ENCODE peak calls at places on chromosome 7, in seven cellular contexts. N, Y, F, E, X, A and Z are unnamed samples.

GRCh38 chr7:17991866-17992648 is 35.6 kb downstream of the PRPS1L1 start:
- DNase-seq in N (peak; percentile 88), Y (peak; percentile 36), F (no peak), E (no peak), X (no peak), A (no peak), Z (no peak)

GRCh38 chr7:66076459-66077329 is 1.1 kb downstream of the ASL start:
- DNase-seq in N (no peak), Y (no peak), F (no peak), E (peak; percentile 57), X (no peak), A (no peak), Z (no peak)

GRCh38 chr7:92768501-92769360 is 67.6 kb downstream of the CDK6 start:
- DNase-seq in N (no peak), Y (no peak), F (peak; percentile 64), E (no peak), X (no peak), A (no peak), Z (peak; percentile 67)

GRCh38 chr7:159125104-159125943 is 19.3 kb downstream of the VIPR2 start:
- DNase-seq in N (peak; percentile 34), Y (no peak), F (no peak), E (no peak), X (no peak), A (no peak), Z (no peak)

GRCh38 chr7:19617921-19618320 is 90.9 kb downstream of the POLR1F start:
- DNase-seq in N (no peak), Y (no peak), F (no peak), E (no peak), X (no peak), A (no peak), Z (no peak)

GRCh38 chr7:130910949-130911944 is 177.2 kb upstream of the KLF14 start:
- DNase-seq in N (peak; percentile 71), Y (no peak), F (peak; percentile 63), E (no peak), X (no peak), A (no peak), Z (peak; percentile 75)

GRCh38 chr7:93725954-93726353 is 151.4 kb upstream of the CALCR start:
- DNase-seq in N (no peak), Y (no peak), F (no peak), E (no peak), X (no peak), A (no peak), Z (no peak)

GRCh38 chr7:26346611-26347200 is 55.0 kb downstream of the SNX10 start:
- DNase-seq in N (no peak), Y (no peak), F (peak; percentile 2), E (no peak), X (no peak), A (no peak), Z (peak; percentile 96)

GRCh38 chr7:129115676-129116075 is 28.8 kb upstream of the TSPAN33 start:
- DNase-seq in N (no peak), Y (no peak), F (no peak), E (no peak), X (no peak), A (no peak), Z (no peak)

GRCh38 chr7:143901360-143901709 is 641 bp downstream of the TCAF1 start:
- DNase-seq in N (peak; percentile 83), Y (no peak), F (peak; percentile 58), E (peak; percentile 64), X (peak; percentile 64), A (peak; percentile 78), Z (peak; percentile 37)

GRCh38 chr7:138125598-138126111 is 49.4 kb downstream of the AKR1D1 start:
- DNase-seq in N (no peak), Y (no peak), F (peak; percentile 6), E (no peak), X (no peak), A (no peak), Z (peak; percentile 77)

GRCh38 chr7:21884496-21884895 is 61.2 kb downstream of the CDCA7L start:
- DNase-seq in N (no peak), Y (no peak), F (no peak), E (no peak), X (no peak), A (no peak), Z (no peak)

GRCh38 chr7:97298561-97298960 is 181.1 kb downstream of the SDHAF3 start:
- DNase-seq in N (no peak), Y (no peak), F (no peak), E (no peak), X (no peak), A (no peak), Z (peak; percentile 33)

GRCh38 chr7:107946451-107946850 is 55.5 kb downstream of the DLD start:
- DNase-seq in N (no peak), Y (no peak), F (peak; percentile 47), E (no peak), X (no peak), A (no peak), Z (no peak)

GRCh38 chr7:19404912-19405329 is 259.7 kb upstream of the FERD3L start:
- DNase-seq in N (peak; percentile 68), Y (peak; percentile 2), F (peak; percentile 99), E (peak; percentile 46), X (no peak), A (no peak), Z (peak; percentile 97)

GRCh38 chr7:44329888-44330287 is 4.5 kb upstream of the CAMK2B start:
- DNase-seq in N (no peak), Y (no peak), F (no peak), E (no peak), X (no peak), A (no peak), Z (no peak)

GRCh38 chr7:27151945-27152815 is at the start of gene HOXA3:
- DNase-seq in N (peak; percentile 61), Y (no peak), F (peak; percentile 59), E (no peak), X (no peak), A (peak; percentile 93), Z (no peak)

GRCh38 chr7:142104550-142105527 is 6.7 kb upstream of the MGAM2 start:
- DNase-seq in N (no peak), Y (no peak), F (no peak), E (peak; percentile 45), X (no peak), A (no peak), Z (peak; percentile 96)

GRCh38 chr7:18019562-18019961 is 8.1 kb downstream of the PRPS1L1 start:
- DNase-seq in N (no peak), Y (no peak), F (peak; percentile 72), E (peak; percentile 21), X (no peak), A (no peak), Z (peak; percentile 78)

GRCh38 chr7:29810813-29811482 is 4.6 kb downstream of the WIPF3 start:
- DNase-seq in N (no peak), Y (no peak), F (no peak), E (no peak), X (no peak), A (no peak), Z (no peak)

GRCh38 chr7:29809533-29810155 is 3.3 kb downstream of the WIPF3 start:
- DNase-seq in N (no peak), Y (no peak), F (no peak), E (no peak), X (peak; percentile 78), A (no peak), Z (no peak)

GRCh38 chr7:29810297-29810696 is 4.0 kb downstream of the WIPF3 start:
- DNase-seq in N (no peak), Y (no peak), F (no peak), E (no peak), X (no peak), A (no peak), Z (no peak)

GRCh38 chr7:29812185-29812876 is 6.0 kb downstream of the WIPF3 start:
- DNase-seq in N (no peak), Y (no peak), F (peak; percentile 3), E (no peak), X (no peak), A (no peak), Z (no peak)

GRCh38 chr7:29811597-29811996 is 5.3 kb downstream of the WIPF3 start:
- DNase-seq in N (no peak), Y (peak; percentile 15), F (no peak), E (peak; percentile 35), X (no peak), A (no peak), Z (no peak)
- H3K27me3 ChIP-seq in N (no peaks in the 10 kb centered on the region), Y (peaks cover 22% of the 10 kb centered on the region), F (peaks cover 35% of the 10 kb centered on the region), E (peaks cover 8% of the 10 kb centered on the region), X (no peaks in the 10 kb centered on the region), A (peaks cover 11% of the 10 kb centered on the region), Z (peaks cover 37% of the 10 kb centered on the region)

GRCh38 chr7:16114633-16115032 is 306.7 kb downstream of the CRPPA start:
- DNase-seq in N (no peak), Y (no peak), F (peak; percentile 59), E (no peak), X (no peak), A (no peak), Z (peak; percentile 60)
- TF ChIP-seq CTCF in N (peak; percentile 74), Y (peak; percentile 54), F (peak; percentile 66), E (peak; percentile 41), X (no peak), A (no peak), Z (peak; percentile 27)

GRCh38 chr7:132575987-132576722 is at the start of gene PLXNA4:
- DNase-seq in N (peak; percentile 78), Y (peak; percentile 52), F (no peak), E (peak; percentile 31), X (no peak), A (peak; percentile 65), Z (no peak)

GRCh38 chr7:132571970-132572369 is 4.3 kb downstream of the PLXNA4 start:
- DNase-seq in N (no peak), Y (no peak), F (no peak), E (no peak), X (no peak), A (no peak), Z (no peak)

GRCh38 chr7:132575336-132575986 is 809 bp downstream of the PLXNA4 start:
- DNase-seq in N (peak; percentile 83), Y (peak; percentile 82), F (peak; percentile 18), E (peak; percentile 61), X (peak; percentile 21), A (peak; percentile 80), Z (peak; percentile 8)

GRCh38 chr7:132574281-132574680 is 2.0 kb downstream of the PLXNA4 start:
- DNase-seq in N (no peak), Y (peak; percentile 21), F (no peak), E (no peak), X (no peak), A (no peak), Z (no peak)

GRCh38 chr7:132573237-132573636 is 3.0 kb downstream of the PLXNA4 start:
- DNase-seq in N (no peak), Y (no peak), F (no peak), E (no peak), X (no peak), A (no peak), Z (no peak)
- H3K4me3 ChIP-seq in N (peak overlapping the region; percentile 88), Y (no peak overlapping the region), F (no peak overlapping the region), E (no peak overlapping the region), X (no peak overlapping the region), A (no peak overlapping the region), Z (no peak overlapping the region)

DNA sequence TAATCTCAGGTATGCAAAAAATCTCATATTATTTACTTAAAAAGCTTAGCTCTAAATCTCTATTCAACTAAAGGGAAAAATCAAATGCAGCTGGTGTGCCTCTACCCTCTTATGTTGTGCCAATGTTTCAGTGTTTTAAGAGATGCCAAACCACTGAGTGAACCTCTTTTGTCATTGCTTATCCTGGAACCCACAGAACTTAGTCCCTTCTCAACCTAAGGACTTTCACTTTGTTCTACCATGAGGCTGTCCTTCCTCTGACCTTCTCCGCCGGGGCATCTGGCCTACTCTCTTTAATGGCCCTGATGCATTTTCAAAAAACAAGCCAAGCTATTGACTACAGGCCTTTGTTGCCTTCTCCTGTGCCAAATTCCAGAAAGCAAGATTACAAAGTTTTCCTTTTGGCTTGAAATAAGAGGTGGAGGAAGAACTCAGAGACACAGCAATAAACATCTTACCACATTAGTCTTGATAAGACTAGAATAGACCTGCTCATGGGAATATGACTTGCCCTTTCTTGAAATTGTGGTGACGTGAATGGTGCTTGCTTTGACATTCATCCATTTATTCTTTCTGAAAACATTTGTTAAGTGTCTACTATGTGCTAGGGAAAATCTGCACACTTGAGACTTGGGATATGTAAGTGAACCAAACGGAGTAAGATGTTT is 253.2 kb upstream of the SMIM30 start:
- DNase-seq in N (no peak), Y (no peak), F (peak; percentile 2), E (peak; percentile 4), X (no peak), A (no peak), Z (peak; percentile 18)
- H3K27me3 ChIP-seq in N (peaks cover 28% of the 10 kb centered on the region), Y (peaks cover 43% of the 10 kb centered on the region), F (no peaks in the 10 kb centered on the region), E (no peaks in the 10 kb centered on the region), X (no peaks in the 10 kb centered on the region), A (no peaks in the 10 kb centered on the region), Z (no peaks in the 10 kb centered on the region)